ENCODE peak calls at places on chromosomes 3 and 15, in seven cellular contexts. M is AG09309; D is naive thymus-derived CD4-positive, alpha-beta T cell; L is kidney; Q is hepatocyte; P is aorta; N is heart right ventricle. K is an unnamed sample.

GRCh38 chr15:88802991-88803240 is 320 bp upstream of the ACAN start:
- DNase-seq in M (no peak), D (no peak), L (no peak), Q (no peak), P (no peak), N (no peak), K (no peak)

GRCh38 chr3:40290396-40290795 is 19.1 kb upstream of the EIF1B start:
- DNase-seq in M (no peak), D (no peak), L (no peak), Q (no peak), P (no peak), N (peak; percentile 25), K (peak; percentile 56)

GRCh38 chr3:27861047-27862036 is 139.2 kb upstream of the EOMES start:
- DNase-seq in M (no peak), D (peak; percentile 38), L (no peak), Q (no peak), P (no peak), N (no peak), K (no peak)

GRCh38 chr15:101357333-101357732 is 62.3 kb upstream of the SNRPA1 start:
- DNase-seq in M (no peak), D (no peak), L (peak; percentile 39), Q (peak; percentile 71), P (no peak), N (peak; percentile 34), K (peak; percentile 71)

GRCh38 chr3:96294143-96294542 is 520.3 kb upstream of the EPHA6 start:
- DNase-seq in M (no peak), D (no peak), L (no peak), Q (no peak), P (no peak), N (no peak), K (no peak)

GRCh38 chr3:72733676-72734075 is 114.6 kb downstream of the SHQ1 start:
- DNase-seq in M (no peak), D (no peak), L (no peak), Q (no peak), P (no peak), N (no peak), K (no peak)

GRCh38 chr15:68992696-68993095 is 21.8 kb upstream of the NOX5 start:
- DNase-seq in M (no peak), D (no peak), L (no peak), Q (no peak), P (no peak), N (no peak), K (no peak)

GRCh38 chr15:33067456-33067855 is 127.1 kb downstream of the FMN1 start:
- DNase-seq in M (peak; percentile 50), D (no peak), L (no peak), Q (no peak), P (no peak), N (no peak), K (no peak)

GRCh38 chr15:96947296-96947695 is 616.8 kb downstream of the NR2F2 start:
- DNase-seq in M (no peak), D (no peak), L (no peak), Q (no peak), P (no peak), N (no peak), K (no peak)

GRCh38 chr15:38486946-38487345 is 33.0 kb downstream of the FAM98B start:
- DNase-seq in M (no peak), D (no peak), L (no peak), Q (no peak), P (no peak), N (no peak), K (no peak)

DNA sequence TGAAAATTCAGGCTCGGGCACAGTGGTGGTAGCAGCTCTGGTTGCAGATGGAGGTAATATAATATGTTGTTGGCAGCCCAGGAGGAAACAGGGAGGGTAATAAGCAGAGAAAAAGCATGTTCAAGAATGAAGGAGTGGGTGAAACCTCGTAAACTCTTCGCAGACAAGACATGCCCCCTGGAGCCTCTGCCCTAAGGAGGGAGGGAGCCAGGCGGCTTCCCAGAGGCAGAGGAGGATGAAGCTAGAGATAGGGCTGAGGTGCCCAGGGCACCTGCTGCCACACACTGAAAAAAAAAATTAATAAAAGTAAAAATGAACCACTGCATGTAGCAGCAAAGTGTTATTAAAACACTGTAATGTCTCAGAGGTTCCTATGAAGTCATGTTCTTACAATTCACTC is 137.3 kb downstream of the FOXP1 start:
- DNase-seq in M (no peak), D (no peak), L (no peak), Q (no peak), P (no peak), N (no peak), K (no peak)
- H3K4me3 ChIP-seq in M (no peak overlapping the region), D (peak overlapping the region; percentile 7), L (no peak overlapping the region), Q (no peak overlapping the region), P (no peak overlapping the region), N (no peak overlapping the region), K (no peak overlapping the region)

DNA sequence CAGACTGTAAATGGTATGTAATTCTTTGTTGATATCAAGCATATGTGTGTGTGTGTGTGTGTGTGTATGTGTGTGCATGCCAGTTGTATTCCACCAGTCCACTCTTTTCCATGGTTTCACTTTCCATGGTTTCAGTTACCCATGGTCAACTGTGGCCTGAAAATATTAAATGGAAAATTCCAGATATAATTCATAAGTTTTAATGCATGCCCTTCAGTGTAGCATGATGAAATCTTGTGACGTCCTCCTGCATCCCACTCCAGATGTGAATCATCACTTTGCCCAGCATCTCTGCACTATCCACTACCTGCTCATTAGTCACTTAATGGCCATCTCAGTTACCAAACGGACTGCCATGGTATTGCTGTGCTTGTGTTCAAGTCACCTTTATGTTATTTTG is 215.9 kb downstream of the GBE1 start:
- DNase-seq in M (peak; percentile 17), D (no peak), L (no peak), Q (no peak), P (no peak), N (no peak), K (no peak)
- H3K4me3 ChIP-seq in M (no peak overlapping the region), D (no peak overlapping the region), L (no peak overlapping the region), Q (no peak overlapping the region), P (no peak overlapping the region), N (no peak overlapping the region), K (no peak overlapping the region)

DNA sequence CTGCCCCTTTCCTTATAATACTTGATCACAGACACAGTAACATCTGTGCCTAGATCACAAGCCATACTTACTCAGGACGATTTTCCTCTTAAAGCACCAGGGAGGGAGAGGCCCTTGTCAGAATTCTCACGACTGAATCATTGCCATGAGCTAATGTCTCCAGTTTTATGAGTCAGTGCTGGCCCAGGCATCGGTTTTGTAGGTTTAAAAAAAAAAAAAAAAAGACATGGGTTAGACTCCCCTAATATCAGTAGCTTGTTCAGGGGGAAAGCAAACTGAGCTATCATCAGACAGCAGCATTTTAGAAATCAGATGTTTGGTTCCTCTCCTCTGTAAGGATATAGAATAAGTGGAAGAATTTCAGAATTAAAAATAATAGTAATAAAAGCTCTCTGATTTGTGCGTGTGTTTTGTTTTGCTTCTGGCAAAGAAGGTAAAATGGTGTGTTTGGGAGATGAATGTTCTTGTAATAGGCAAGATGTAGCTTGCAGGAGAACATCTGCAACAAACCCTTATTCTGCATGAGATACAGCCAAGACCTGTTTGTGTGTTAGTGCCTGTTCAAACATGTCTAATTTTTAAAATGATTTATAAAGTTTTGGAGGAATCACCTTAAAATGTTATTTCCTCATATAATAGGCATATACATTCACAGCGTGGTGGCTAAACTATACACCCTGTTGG is 193.6 kb downstream of the TP63 start:
- DNase-seq in M (peak; percentile 71), D (no peak), L (no peak), Q (peak; percentile 32), P (no peak), N (no peak), K (no peak)
- H3K4me3 ChIP-seq in M (no peak overlapping the region), D (no peak overlapping the region), L (no peak overlapping the region), Q (no peak overlapping the region), P (no peak overlapping the region), N (no peak overlapping the region), K (no peak overlapping the region)

GRCh38 chr3:181432992-181433391 is 278.7 kb upstream of the SOX2 start:
- DNase-seq in M (no peak), D (no peak), L (no peak), Q (no peak), P (no peak), N (no peak), K (no peak)
- H3K4me3 ChIP-seq in M (no peak overlapping the region), D (no peak overlapping the region), L (no peak overlapping the region), Q (no peak overlapping the region), P (no peak overlapping the region), N (no peak overlapping the region), K (no peak overlapping the region)

GRCh38 chr3:10321630-10322354 is 880 bp upstream of the SEC13 start:
- DNase-seq in M (no peak), D (no peak), L (no peak), Q (no peak), P (peak; percentile 62), N (no peak), K (no peak)
- H3K4me3 ChIP-seq in M (no peak overlapping the region), D (peak overlapping the region; percentile 96), L (no peak overlapping the region), Q (no peak overlapping the region), P (no peak overlapping the region), N (peak overlapping the region; percentile 89), K (peak overlapping the region; percentile 100)

DNA sequence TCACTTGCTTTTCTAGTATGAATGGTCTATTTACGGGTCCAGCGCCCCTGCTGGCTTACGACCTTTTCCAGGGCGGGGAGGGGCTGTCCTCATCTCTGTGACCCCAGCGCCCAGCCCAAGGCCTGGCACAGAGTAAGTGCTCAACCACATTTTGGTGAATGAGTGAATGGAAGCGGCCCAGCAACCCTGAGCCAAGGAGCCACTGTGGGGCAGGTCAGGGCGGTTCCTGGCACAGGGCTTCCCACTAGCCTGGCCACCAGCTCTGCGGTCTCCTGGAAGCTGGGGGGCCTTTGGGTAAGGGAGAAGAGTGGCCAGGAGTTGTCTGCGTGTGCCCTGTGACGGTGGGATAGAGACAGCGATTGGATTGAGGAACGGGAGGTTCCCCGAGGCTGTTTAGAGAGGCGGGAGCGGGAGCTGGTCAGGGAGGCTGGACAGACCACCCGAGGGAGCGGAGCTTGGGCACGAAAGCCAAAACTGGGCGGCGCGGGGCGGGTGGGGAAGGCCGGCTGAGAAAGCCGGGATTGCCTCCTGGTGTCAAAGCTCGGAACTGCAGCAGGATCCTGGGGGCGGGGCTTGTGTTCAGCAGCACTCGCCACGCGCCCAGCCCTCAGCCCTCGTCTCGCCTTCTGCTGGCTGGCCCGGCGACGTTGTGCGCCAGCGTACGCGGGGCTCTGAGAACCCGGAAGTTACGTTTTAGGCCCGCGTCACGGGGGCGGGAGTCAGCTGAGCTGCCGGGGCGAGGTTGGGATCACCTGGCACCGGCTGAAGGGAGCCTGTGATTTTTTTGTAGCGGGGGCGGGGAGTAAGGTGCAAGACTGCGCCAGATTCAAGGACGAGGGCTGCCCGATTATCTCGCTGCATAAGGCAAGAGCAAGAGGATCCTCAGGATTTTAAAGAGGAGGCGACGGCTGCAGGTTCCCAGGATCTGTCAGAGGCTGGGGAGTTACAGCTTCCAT is at the start of gene VPS18:
- DNase-seq in M (peak; percentile 80), D (peak; percentile 99), L (peak; percentile 99), Q (peak; percentile 99), P (peak; percentile 100), N (peak; percentile 98), K (peak; percentile 99)
- H3K4me3 ChIP-seq in M (peak within 1 kb of the TSS; percentile 58), D (peak within 1 kb of the TSS; percentile 94), L (peak within 1 kb of the TSS; percentile 78), Q (peak within 1 kb of the TSS; percentile 64), P (peak within 1 kb of the TSS; percentile 82), N (peak within 1 kb of the TSS; percentile 84), K (peak within 1 kb of the TSS; percentile 83)

DNA sequence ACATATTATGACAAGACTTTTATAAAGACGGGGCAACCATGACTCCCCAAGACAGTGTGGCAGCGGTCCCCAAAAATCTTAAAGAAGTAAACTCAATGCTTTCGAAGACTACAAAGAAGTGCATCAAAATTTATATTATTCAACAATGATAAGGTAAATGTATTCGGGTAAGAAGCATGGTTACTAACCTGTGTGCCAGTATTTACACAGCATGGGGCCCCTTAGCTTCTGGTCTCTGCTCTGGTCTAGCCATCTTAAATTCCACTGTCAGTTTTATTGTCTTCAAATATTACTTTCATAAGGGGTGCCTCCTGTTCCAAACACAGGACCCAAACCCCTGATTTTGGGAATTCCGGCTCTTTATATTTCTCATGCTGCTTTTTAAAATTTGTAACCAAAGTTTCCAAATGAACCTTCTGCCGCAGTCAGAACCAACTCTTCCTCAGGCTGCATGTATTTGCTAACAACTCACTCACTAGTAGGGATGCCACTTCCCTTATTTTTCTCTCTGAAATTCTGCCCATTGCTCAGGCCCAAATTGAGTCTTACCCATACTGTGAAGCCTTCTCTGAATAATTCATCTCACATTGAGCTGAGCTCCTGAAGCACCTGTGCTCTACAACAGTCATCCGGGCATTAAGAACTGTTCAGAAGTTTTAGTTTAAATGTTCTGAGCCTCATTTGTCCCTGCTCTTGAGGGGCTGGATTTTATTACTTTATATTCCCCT is 1.2 kb downstream of the TTC23 start:
- DNase-seq in M (no peak), D (no peak), L (no peak), Q (no peak), P (no peak), N (no peak), K (no peak)
- H3K4me3 ChIP-seq in M (peak overlapping the region; percentile 67), D (no peak overlapping the region), L (peak overlapping the region; percentile 83), Q (peak overlapping the region; percentile 66), P (peak overlapping the region; percentile 99), N (peak overlapping the region; percentile 78), K (peak overlapping the region; percentile 84)